ENCODE peak calls at places on chromosome 21, in nine cellular contexts. T, N, F, V, Q, Z, C, A and P are unnamed samples. For H3K4me1, the result is how much of the 10 kb centered on the place peaks cover.

GRCh38 chr21:27582246-27582945 is 615.5 kb upstream of the ADAMTS5 start:
- DNase-seq in Q (no peak), V (no peak), F (no peak), N (no peak), T (no peak), C (no peak), Z (no peak), A (no peak), P (no peak)

GRCh38 chr21:16455978-16456377 is 726.2 kb downstream of the USP25 start:
- DNase-seq in V (no peak), A (peak), T (no peak), F (no peak), Q (no peak), C (no peak), N (no peak), Z (no peak), P (no peak)

GRCh38 chr21:26079376-26079775 is 91.2 kb downstream of the APP start:
- DNase-seq in Q (no peak), A (no peak), T (no peak), F (no peak), N (no peak), V (no peak), C (no peak), Z (no peak), P (no peak)

GRCh38 chr21:15151385-15152103 is 86.7 kb upstream of the NRIP1 start:
- DNase-seq in V (no peak), Q (no peak), F (no peak), T (no peak), Z (no peak), A (no peak), C (no peak), N (no peak), P (no peak)

GRCh38 chr21:36729301-36729970 is 30.5 kb downstream of the SIM2 start:
- DNase-seq in Z (no peak), F (no peak), C (no peak), Q (peak), T (no peak), V (peak), N (no peak), A (no peak), P (peak)

GRCh38 chr21:39048064-39048463 is 135.2 kb downstream of the PSMG1 start:
- DNase-seq in F (peak), A (peak), Q (no peak), T (peak), N (no peak), C (no peak), V (peak), Z (no peak), P (no peak)

GRCh38 chr21:31337991-31338891 is 5.8 kb downstream of the TIAM1 start:
- DNase-seq in A (no peak), N (no peak), C (peak), F (no peak), V (no peak), Q (no peak), T (peak), Z (no peak), P (no peak)

GRCh38 chr21:26965567-26966359 is 1.1 kb downstream of the ADAMTS5 start:
- DNase-seq in A (no peak), F (peak), Q (peak), V (peak), C (no peak), T (peak), Z (no peak), N (no peak), P (peak)

GRCh38 chr21:17925000-17925610 is 105.9 kb upstream of the C21orf91 start:
- DNase-seq in N (peak), T (peak), Q (no peak), F (no peak), A (peak), C (peak), Z (peak), V (peak), P (no peak)

GRCh38 chr21:25179116-25179515 is 428.2 kb downstream of the MRPL39 start:
- DNase-seq in A (peak), V (no peak), N (no peak), Z (no peak), F (no peak), Q (no peak), C (no peak), T (no peak), P (no peak)

GRCh38 chr21:42652527-42653491 is 612 bp upstream of the PDE9A start:
- DNase-seq in Q (peak), C (peak), V (no peak), T (peak), N (no peak), A (peak), Z (no peak), F (peak), P (peak)

GRCh38 chr21:23249760-23250159 is 2251.6 kb downstream of the NCAM2 start:
- DNase-seq in F (no peak), T (no peak), A (no peak), Q (no peak), V (no peak), Z (no peak), N (no peak), C (no peak), P (no peak)

GRCh38 chr21:35674895-35675470 is 385.3 kb downstream of the SETD4 start:
- DNase-seq in F (no peak), Z (no peak), T (no peak), N (no peak), V (no peak), C (no peak), A (no peak), Q (no peak), P (no peak)

GRCh38 chr21:39381009-39381408 is 32.1 kb upstream of the HMGN1 start:
- DNase-seq in F (no peak), C (no peak), Z (no peak), V (no peak), N (no peak), Q (no peak), T (no peak), A (no peak), P (no peak)

GRCh38 chr21:19237603-19238002 is 834.0 kb upstream of the TMPRSS15 start:
- DNase-seq in Q (no peak), N (no peak), V (no peak), F (no peak), T (no peak), Z (no peak), A (no peak), C (no peak), P (no peak)

GRCh38 chr21:14526816-14527689 is 19.1 kb downstream of the SAMSN1 start:
- DNase-seq in V (no peak), T (no peak), N (no peak), C (no peak), Q (no peak), Z (peak), A (no peak), F (no peak), P (no peak)

GRCh38 chr21:38806942-38807284 is 1.2 kb downstream of the ETS2 start:
- DNase-seq in N (no peak), Z (no peak), V (no peak), F (no peak), Q (no peak), T (no peak), C (no peak), A (no peak), P (no peak)

GRCh38 chr21:44525431-44526095 is 14.4 kb downstream of the KRTAP10-1 start:
- DNase-seq in Q (peak), N (no peak), V (peak), T (no peak), F (peak), C (no peak), A (no peak), Z (no peak), P (no peak)

GRCh38 chr21:43902441-43902840 is 37.4 kb downstream of the AGPAT3 start:
- DNase-seq in N (no peak), A (peak), T (no peak), Q (peak), F (peak), V (no peak), Z (no peak), C (no peak), P (no peak)

GRCh38 chr21:45552696-45553391 is 10.6 kb upstream of the SLC19A1 start:
- DNase-seq in F (peak), Q (peak), C (no peak), V (peak), N (no peak), T (no peak), Z (no peak), A (no peak), P (peak)
- H3K27ac ChIP-seq in F (no peak), Q (no peak), C (no peak), V (peak), N (no peak), T (no peak), Z (no peak), A (no peak), P (peak)

GRCh38 chr21:32770514-32771133 is 931 bp downstream of the PAXBP1 start:
- DNase-seq in C (no peak), F (no peak), Z (no peak), N (peak), V (no peak), A (no peak), Q (no peak), T (peak), P (no peak)
- H3K4me1 ChIP-seq in C (under half), F (under half), Z (half or more), N (under half), V (under half), A (under half), Q (under half), T (under half), P (half or more)

GRCh38 chr21:40516336-40516735 is 330.6 kb downstream of the DSCAM start:
- DNase-seq in N (no peak), V (no peak), Z (no peak), Q (no peak), T (no peak), C (no peak), A (no peak), F (no peak), P (no peak)
- H3K4me3 ChIP-seq in N (no peak), V (no peak), Z (no peak), Q (no peak), T (no peak), C (no peak), A (no peak), F (no peak), P (no peak)

GRCh38 chr21:41633627-41634026 is 125.7 kb upstream of the TMPRSS2 start:
- DNase-seq in Z (no peak), T (no peak), F (no peak), Q (peak), C (no peak), V (no peak), A (no peak), N (no peak), P (no peak)

GRCh38 chr21:41632748-41633475 is 125.0 kb upstream of the TMPRSS2 start:
- DNase-seq in Q (peak), N (no peak), T (no peak), V (no peak), Z (no peak), A (no peak), F (no peak), C (no peak), P (no peak)

GRCh38 chr21:41634211-41634694 is 126.3 kb upstream of the TMPRSS2 start:
- DNase-seq in C (no peak), A (no peak), V (peak), Q (peak), N (no peak), F (no peak), T (peak), Z (no peak), P (no peak)

GRCh38 chr21:41635874-41636273 is 127.9 kb upstream of the TMPRSS2 start:
- DNase-seq in T (no peak), V (no peak), C (no peak), Z (no peak), N (no peak), Q (no peak), A (no peak), F (no peak), P (no peak)

DNA sequence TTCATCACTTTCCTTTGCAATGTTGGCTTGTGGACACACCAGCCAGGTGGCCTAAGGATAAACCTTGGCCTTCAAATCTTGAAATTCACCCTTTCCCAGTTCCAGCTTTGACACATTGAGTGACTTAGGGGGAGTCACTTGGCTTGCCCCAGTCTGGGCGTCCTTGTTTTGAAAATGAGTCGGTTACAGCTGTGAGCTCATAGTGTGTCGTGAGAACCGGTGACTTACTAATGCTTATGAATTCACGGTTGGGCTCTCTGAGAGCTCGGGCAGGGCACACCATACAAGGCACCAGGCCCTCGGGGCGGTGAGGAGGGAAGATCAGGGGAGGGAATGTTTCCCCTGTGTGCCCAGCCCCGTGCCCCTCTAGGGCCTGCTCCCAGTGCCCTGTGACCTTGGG is 126.9 kb upstream of the TMPRSS2 start:
- DNase-seq in Z (no peak), N (no peak), V (no peak), A (peak), C (no peak), Q (no peak), F (no peak), T (no peak), P (no peak)
- H3K27ac ChIP-seq in Z (no peak), N (no peak), V (peak), A (no peak), C (no peak), Q (no peak), F (no peak), T (peak), P (no peak)

DNA sequence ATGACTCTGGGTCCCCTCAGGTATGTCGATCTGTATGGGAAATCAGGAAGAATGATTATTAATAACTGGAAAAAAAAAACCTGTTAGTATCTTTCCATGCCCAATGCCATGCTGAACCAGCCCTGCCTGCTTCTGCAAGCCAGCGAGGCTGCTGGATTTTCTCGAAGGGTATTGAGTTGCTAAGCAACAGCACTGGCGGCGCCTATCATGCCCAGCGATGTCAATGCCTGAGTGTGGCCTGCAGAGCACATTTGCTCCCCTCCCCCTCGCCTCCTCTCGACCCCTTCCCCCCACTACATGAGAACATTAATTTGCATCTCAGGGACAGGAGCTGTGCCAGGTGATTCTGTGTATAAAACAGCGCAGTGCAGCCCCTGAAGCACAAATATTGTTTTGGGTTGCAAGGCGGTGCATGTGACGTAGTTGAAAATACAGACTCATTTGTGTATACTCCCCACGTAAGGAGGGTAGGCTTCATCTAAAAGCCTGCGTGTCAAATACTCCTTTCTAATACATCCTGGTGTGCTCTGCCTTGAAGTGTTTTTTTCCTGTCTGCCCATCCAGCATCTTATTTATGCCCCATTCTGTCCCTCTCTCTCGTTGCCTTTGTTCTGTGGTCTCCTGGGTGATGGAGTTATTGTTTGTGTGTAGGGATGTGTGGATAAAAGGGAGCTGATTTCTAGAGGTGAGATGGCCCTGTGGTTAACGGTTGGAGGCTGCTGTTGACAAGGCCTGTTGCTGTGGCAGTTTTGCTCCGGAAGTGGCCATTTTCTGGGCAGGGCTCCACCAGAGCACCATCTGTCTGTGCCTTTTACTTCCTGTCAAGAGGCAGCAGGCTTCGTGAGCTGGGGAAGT is 32.7 kb upstream of the ATP5PO start:
- DNase-seq in A (peak), C (peak), F (peak), Q (peak), V (peak), T (peak), N (peak), Z (peak), P (peak)
- H3K4me1 ChIP-seq in A (under half), C (under half), F (under half), Q (under half), V (under half), T (under half), N (under half), Z (half or more), P (under half)